ENCODE peak calls at places on chromosomes 1 and 21, in eight cellular contexts. W is H1; L is GM23338; U is trophoblast cell; X is BE2C; T is CD4-positive, alpha-beta memory T cell; M is CD8-positive, alpha-beta memory T cell; N is left ventricle myocardium inferior. D is an unnamed sample.

GRCh38 chr1:113913887-113914664 is 8.9 kb downstream of the DCLRE1B start:
- DNase-seq in N (no peak), U (no peak), M (no peak), W (no peak), X (no peak), T (no peak), L (no peak), D (no peak)

GRCh38 chr1:82445132-82445531 is 644.4 kb downstream of the ADGRL2 start:
- DNase-seq in L (no peak), M (no peak), W (no peak), N (no peak), U (no peak), X (no peak), T (no peak), D (no peak)

GRCh38 chr1:173453982-173454381 is 23.2 kb upstream of the PRDX6 start:
- DNase-seq in T (no peak), W (no peak), N (no peak), M (no peak), U (no peak), X (no peak), L (no peak), D (no peak)

GRCh38 chr1:27454610-27455009 is 35.4 kb downstream of the WASF2 start:
- DNase-seq in T (no peak), X (no peak), W (no peak), L (no peak), N (no peak), U (no peak), M (no peak), D (no peak)

GRCh38 chr1:163874070-163874469 is 552.3 kb downstream of the NUF2 start:
- DNase-seq in M (no peak), X (no peak), L (peak; percentile 34), U (no peak), N (no peak), W (no peak), T (no peak), D (no peak)

GRCh38 chr1:19661721-19662228 is 2.9 kb upstream of the HTR6 start:
- DNase-seq in T (peak; percentile 64), X (no peak), N (no peak), L (peak; percentile 74), U (peak; percentile 71), W (no peak), M (peak; percentile 26), D (no peak)

GRCh38 chr1:221804303-221804702 is 62.4 kb upstream of the DUSP10 start:
- DNase-seq in L (no peak), T (no peak), N (no peak), U (no peak), M (no peak), W (no peak), X (no peak), D (no peak)

GRCh38 chr1:58971629-58972140 is 187.8 kb upstream of the JUN start:
- DNase-seq in T (no peak), L (no peak), X (peak; percentile 38), M (no peak), N (peak; percentile 55), W (no peak), U (peak; percentile 84), D (no peak)

GRCh38 chr1:118250232-118250631 is 65.2 kb upstream of the SPAG17 start:
- DNase-seq in U (no peak), N (no peak), X (no peak), M (no peak), L (peak; percentile 24), T (no peak), W (no peak), D (no peak)

GRCh38 chr1:61641578-61642336 is 83.2 kb downstream of the TM2D1 start:
- DNase-seq in U (peak; percentile 64), N (peak; percentile 78), L (peak; percentile 92), X (peak; percentile 68), T (peak; percentile 51), M (peak; percentile 18), W (peak; percentile 51), D (no peak)

GRCh38 chr1:11566042-11566825 is 87.3 kb downstream of the DISP3 start:
- DNase-seq in T (no peak), M (no peak), X (no peak), L (no peak), U (no peak), N (no peak), W (no peak), D (no peak)

DNA sequence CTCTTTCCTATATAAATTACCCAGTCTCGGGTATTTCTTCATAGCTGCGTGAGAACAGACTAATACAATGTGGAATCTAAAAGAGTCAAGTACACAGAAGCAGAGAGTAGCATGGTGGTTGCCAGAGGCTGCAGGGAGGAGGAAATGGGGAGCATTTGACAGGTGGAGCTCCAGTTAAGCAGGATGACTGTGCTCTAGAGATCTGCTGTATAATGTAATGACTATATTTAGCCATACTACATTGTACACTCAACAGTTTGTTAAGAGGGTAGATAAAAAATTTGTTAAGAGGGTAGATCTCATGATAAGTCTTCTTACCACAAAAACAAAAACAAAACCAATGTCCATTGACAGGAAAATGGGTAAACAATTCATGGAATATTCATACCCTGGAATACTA is 82.1 kb downstream of the MT1HL1 start:
- DNase-seq in M (no peak), L (no peak), W (no peak), N (no peak), U (no peak), T (no peak), X (no peak), D (no peak)
- H3K27me3 ChIP-seq in M (no peaks in the 10 kb centered on the region), L (no peaks in the 10 kb centered on the region), W (no peaks in the 10 kb centered on the region), N (no peaks in the 10 kb centered on the region), U (no peaks in the 10 kb centered on the region), T (no peaks in the 10 kb centered on the region), X (no peaks in the 10 kb centered on the region), D (no peaks in the 10 kb centered on the region)

DNA sequence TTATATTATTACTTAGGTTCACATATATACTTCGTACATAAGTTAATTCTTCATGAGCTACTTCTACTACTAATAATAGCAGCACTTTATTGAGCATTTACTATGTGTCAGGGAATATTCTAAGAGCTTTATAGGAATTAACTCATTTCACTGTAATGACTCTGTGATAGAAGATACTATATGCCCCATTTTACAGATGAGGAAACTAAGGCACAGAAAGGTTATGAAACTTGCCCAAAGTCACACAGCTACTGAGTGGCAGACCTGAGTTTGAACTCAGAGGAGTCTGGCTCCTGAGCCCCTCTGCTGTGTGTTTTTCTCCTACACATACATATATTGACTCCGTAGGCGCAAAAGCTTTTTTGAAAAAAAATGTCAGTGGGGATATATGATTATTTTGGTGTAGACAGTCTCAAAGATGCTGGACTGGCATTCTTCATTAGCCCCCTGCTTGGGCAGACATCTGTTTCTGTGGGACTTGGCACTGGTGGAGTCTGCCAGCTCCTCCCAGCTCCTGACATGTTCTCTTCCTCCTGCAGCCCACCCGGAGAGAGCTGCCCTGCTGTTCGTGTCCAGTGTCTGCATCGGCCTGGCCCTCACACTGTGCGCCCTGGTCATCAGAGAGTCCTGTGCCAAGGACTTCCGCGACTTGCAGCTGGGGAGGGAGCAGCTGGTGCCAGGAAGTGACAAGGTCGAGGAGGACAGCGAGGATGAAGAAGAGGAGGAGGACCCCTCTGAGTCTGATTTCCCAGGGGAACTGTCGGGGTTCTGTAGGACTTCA is 70.9 kb downstream of the TCP10L start:
- DNase-seq in T (no peak), U (no peak), X (no peak), W (no peak), M (no peak), L (no peak), N (no peak), D (no peak)
- H3K27me3 ChIP-seq in T (no peaks in the 10 kb centered on the region), U (no peaks in the 10 kb centered on the region), X (no peaks in the 10 kb centered on the region), W (no peaks in the 10 kb centered on the region), M (no peaks in the 10 kb centered on the region), L (no peaks in the 10 kb centered on the region), N (no peaks in the 10 kb centered on the region), D (no peaks in the 10 kb centered on the region)

GRCh38 chr1:3065797-3066196 is 3.2 kb upstream of the PRDM16 start:
- DNase-seq in W (no peak), M (no peak), T (no peak), U (no peak), X (no peak), N (no peak), L (no peak), D (no peak)

GRCh38 chr1:3065396-3065795 is 3.6 kb upstream of the PRDM16 start:
- DNase-seq in X (no peak), W (no peak), L (no peak), U (no peak), T (no peak), N (no peak), M (no peak), D (no peak)

GRCh38 chr1:3064901-3065300 is 4.1 kb upstream of the PRDM16 start:
- DNase-seq in W (no peak), X (no peak), N (no peak), M (no peak), T (no peak), L (no peak), U (no peak), D (no peak)

GRCh38 chr1:3063379-3064295 is 5.4 kb upstream of the PRDM16 start:
- DNase-seq in L (peak; percentile 48), X (no peak), N (no peak), U (no peak), W (no peak), M (no peak), T (no peak), D (no peak)

GRCh38 chr1:3064296-3064850 is 4.6 kb upstream of the PRDM16 start:
- DNase-seq in M (no peak), W (no peak), U (no peak), T (no peak), N (no peak), X (no peak), L (no peak), D (no peak)
- H3K27me3 ChIP-seq in M (no peaks in the 10 kb centered on the region), W (peaks cover 72% of the 10 kb centered on the region), U (peaks cover 70% of the 10 kb centered on the region), T (no peaks in the 10 kb centered on the region), N (peaks cover 83% of the 10 kb centered on the region), X (peaks cover 43% of the 10 kb centered on the region), L (peaks cover 91% of the 10 kb centered on the region), D (peaks cover 38% of the 10 kb centered on the region)

GRCh38 chr1:153265457-153265856 is 6.0 kb downstream of the LORICRIN start:
- DNase-seq in U (no peak), M (no peak), N (no peak), X (no peak), T (no peak), L (no peak), W (no peak), D (no peak)
- H3K27me3 ChIP-seq in U (peaks cover 28% of the 10 kb centered on the region), M (peaks cover 21% of the 10 kb centered on the region), N (peaks cover 93% of the 10 kb centered on the region), X (peaks cover 48% of the 10 kb centered on the region), T (peaks cover 21% of the 10 kb centered on the region), L (peaks cover 48% of the 10 kb centered on the region), W (peaks cover 3% of the 10 kb centered on the region), D (no peaks in the 10 kb centered on the region)

D was measured in esophagus squamous epithelium.